ENCODE peak calls at places on chromosomes 16 and 17, in six cellular contexts. E is neural progenitor cell, R is A549, W is PC-3, Z is MM.1S, F is neuronal stem cell. S is an unnamed sample.

GRCh38 chr17:74218436-74218835 is 5.1 kb downstream of the TTYH2 start:
- DNase-seq in F (no peak), R (no peak), Z (no peak), W (no peak), E (no peak), S (no peak)

GRCh38 chr16:4323071-4323844 is 7.4 kb downstream of the GLIS2 start:
- DNase-seq in R (no peak), Z (no peak), W (no peak), E (no peak), F (no peak), S (no peak)

GRCh38 chr17:32876414-32877163 is at the start of gene MYO1D:
- DNase-seq in E (peak; percentile 71), W (peak; percentile 65), F (peak; percentile 41), R (peak; percentile 48), Z (peak; percentile 87), S (peak; percentile 88)

GRCh38 chr17:69525920-69526841 is 111.7 kb downstream of the MAP2K6 start:
- DNase-seq in W (peak; percentile 85), R (peak; percentile 74), F (peak; percentile 46), Z (peak; percentile 54), E (peak; percentile 55), S (peak; percentile 52)

GRCh38 chr16:57367111-57367752 is 5.1 kb upstream of the CX3CL1 start:
- DNase-seq in F (no peak), R (no peak), Z (no peak), W (peak; percentile 70), E (no peak), S (no peak)

GRCh38 chr17:61361084-61361483 is 38.6 kb upstream of the TBX2 start:
- DNase-seq in F (no peak), W (peak; percentile 77), Z (no peak), R (no peak), E (no peak), S (no peak)

GRCh38 chr17:60087882-60088669 is 9.4 kb upstream of the HEATR6 start:
- DNase-seq in F (no peak), W (peak; percentile 24), E (no peak), Z (no peak), R (peak; percentile 55), S (no peak)

GRCh38 chr17:59406808-59407381 is 75.4 kb downstream of the YPEL2 start:
- DNase-seq in F (no peak), E (no peak), W (peak; percentile 33), Z (no peak), R (peak; percentile 56), S (no peak)

GRCh38 chr16:65075877-65076276 is 46.0 kb downstream of the CDH11 start:
- DNase-seq in F (no peak), E (no peak), R (no peak), W (no peak), Z (no peak), S (no peak)

GRCh38 chr17:57548421-57549385 is 196.4 kb downstream of the CCDC182 start:
- DNase-seq in E (no peak), R (no peak), Z (no peak), W (no peak), F (no peak), S (no peak)

GRCh38 chr17:64331946-64332493 is 58.6 kb downstream of the PECAM1 start:
- DNase-seq in E (no peak), F (no peak), Z (no peak), W (peak; percentile 97), R (no peak), S (no peak)

GRCh38 chr17:58046230-58047094 is 36.8 kb upstream of the DYNLL2 start:
- DNase-seq in E (peak; percentile 32), Z (no peak), R (no peak), W (no peak), F (no peak), S (no peak)

GRCh38 chr17:29384901-29385300 is 5.3 kb upstream of the TAOK1 start:
- DNase-seq in Z (no peak), E (no peak), W (peak; percentile 33), F (no peak), R (peak; percentile 66), S (no peak)

GRCh38 chr17:9360610-9361571 is 214.7 kb downstream of the STX8 start:
- DNase-seq in R (peak; percentile 83), Z (no peak), W (peak; percentile 5), F (no peak), E (no peak), S (no peak)

GRCh38 chr17:7043544-7044268 is at the start of gene SLC16A11:
- DNase-seq in F (no peak), Z (peak; percentile 4), E (peak; percentile 58), W (no peak), R (no peak), S (no peak)

DNA sequence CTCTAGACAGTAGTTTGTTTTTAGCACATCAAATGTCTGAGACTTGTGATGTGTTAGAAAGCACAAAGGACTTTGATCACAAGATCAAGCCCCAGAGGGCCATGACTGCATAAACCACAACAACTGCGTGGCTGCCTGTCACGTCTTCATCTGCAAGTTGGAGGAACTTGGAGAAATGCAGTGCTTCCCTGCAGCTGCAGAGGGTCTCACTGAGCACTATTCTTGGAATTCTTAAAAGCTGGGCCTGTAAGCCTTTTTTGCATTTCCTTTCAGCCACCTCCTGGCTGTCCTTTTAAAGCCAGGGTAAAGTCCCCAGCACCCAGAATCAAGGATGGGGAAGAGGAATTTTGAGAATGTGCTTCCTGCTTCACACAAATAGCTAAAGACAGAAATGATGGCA is 431.3 kb downstream of the MAF start:
- DNase-seq in W (no peak), F (peak; percentile 21), Z (no peak), E (peak; percentile 77), R (no peak), S (no peak)
- H3K4me2 ChIP-seq in W (no peak overlapping the region), F (no peak overlapping the region), Z (no peak overlapping the region), E (peak overlapping the region; percentile 44), R (no peak overlapping the region), S (no peak overlapping the region)

GRCh38 chr16:11141409-11142260 is 114.4 kb downstream of the SOCS1 start:
- DNase-seq in R (no peak), Z (no peak), W (no peak), F (no peak), E (no peak), S (no peak)

GRCh38 chr16:11140466-11140865 is 115.5 kb downstream of the SOCS1 start:
- DNase-seq in E (no peak), Z (no peak), R (no peak), W (no peak), F (no peak), S (no peak)

GRCh38 chr16:11142261-11142630 is 113.8 kb downstream of the SOCS1 start:
- DNase-seq in F (no peak), E (no peak), R (no peak), Z (no peak), W (no peak), S (no peak)

GRCh38 chr16:11139624-11140375 is 116.2 kb downstream of the SOCS1 start:
- DNase-seq in W (no peak), R (no peak), F (no peak), Z (no peak), E (peak; percentile 21), S (no peak)

DNA sequence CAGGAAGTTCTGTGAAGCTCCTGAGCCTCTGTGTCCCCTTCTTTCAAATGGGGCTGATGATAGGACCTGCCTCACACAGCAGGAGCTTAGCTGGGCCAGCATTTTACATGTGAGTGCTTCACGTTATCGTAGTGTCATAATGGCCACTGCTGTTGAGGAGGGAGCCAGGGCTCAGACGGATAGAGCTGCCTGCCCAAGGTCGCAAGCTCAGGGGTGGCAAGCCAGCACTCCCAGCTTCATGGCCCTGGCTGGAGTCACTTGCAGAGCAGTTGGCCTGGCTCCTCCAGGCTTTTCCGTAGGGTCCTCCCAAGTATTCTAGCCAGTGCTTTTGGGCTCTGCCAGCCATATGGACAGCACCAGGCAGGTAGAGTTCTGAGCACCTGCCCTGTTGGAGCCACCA is 115.1 kb downstream of the SOCS1 start:
- DNase-seq in Z (no peak), R (no peak), W (no peak), E (no peak), F (no peak), S (no peak)
- H3K4me2 ChIP-seq in Z (no peak overlapping the region), R (no peak overlapping the region), W (no peak overlapping the region), E (no peak overlapping the region), F (no peak overlapping the region), S (no peak overlapping the region)

DNA sequence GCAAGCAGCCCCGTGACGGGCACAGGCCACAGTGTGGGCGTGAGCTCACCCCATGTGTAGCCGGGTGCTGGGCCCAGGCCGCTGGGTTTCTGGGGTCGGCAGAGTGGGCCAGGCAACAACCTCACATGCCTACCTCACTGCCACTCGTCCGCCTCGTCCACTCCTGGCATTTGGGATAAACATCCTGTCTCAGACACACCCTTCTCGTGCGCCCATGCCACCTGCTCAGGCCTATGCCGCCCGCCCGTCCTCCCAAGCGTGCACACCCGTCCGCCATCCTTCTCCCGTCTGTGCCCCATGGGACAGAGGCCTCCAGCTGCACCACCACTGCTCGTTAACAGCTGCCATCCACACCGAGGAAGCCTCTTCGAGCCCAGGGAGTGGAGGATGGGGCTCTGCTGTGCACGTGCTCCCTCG is 64.3 kb downstream of the KLHDC4 start:
- DNase-seq in F (no peak), W (no peak), R (no peak), E (no peak), Z (no peak), S (no peak)
- H3K4me2 ChIP-seq in F (peak overlapping the region; percentile 11), W (no peak overlapping the region), R (no peak overlapping the region), E (no peak overlapping the region), Z (no peak overlapping the region), S (no peak overlapping the region)

GRCh38 chr17:19304209-19304608 is 58.3 kb downstream of the B9D1 start:
- DNase-seq in F (no peak), E (no peak), W (peak; percentile 19), Z (peak; percentile 27), R (peak; percentile 31), S (no peak)
- H3K4me2 ChIP-seq in F (no peak overlapping the region), E (no peak overlapping the region), W (no peak overlapping the region), Z (peak overlapping the region; percentile 61), R (no peak overlapping the region), S (no peak overlapping the region)

GRCh38 chr17:66405836-66406679 is 103.6 kb downstream of the PRKCA start:
- DNase-seq in W (no peak), F (no peak), R (no peak), E (no peak), Z (no peak), S (no peak)

GRCh38 chr17:66400698-66401097 is 98.3 kb downstream of the PRKCA start:
- DNase-seq in R (no peak), Z (peak; percentile 18), E (no peak), W (no peak), F (no peak), S (no peak)

GRCh38 chr17:66401364-66401763 is 99.0 kb downstream of the PRKCA start:
- DNase-seq in W (no peak), R (no peak), F (no peak), Z (no peak), E (no peak), S (no peak)

GRCh38 chr17:66406701-66407644 is 104.6 kb downstream of the PRKCA start:
- DNase-seq in Z (no peak), R (no peak), W (no peak), F (no peak), E (no peak), S (no peak)

GRCh38 chr17:66403846-66404597 is 101.6 kb downstream of the PRKCA start:
- DNase-seq in R (no peak), W (no peak), F (no peak), E (no peak), Z (no peak), S (no peak)
- H3K4me2 ChIP-seq in R (no peak overlapping the region), W (no peak overlapping the region), F (no peak overlapping the region), E (no peak overlapping the region), Z (no peak overlapping the region), S (peak overlapping the region; percentile 32)

GRCh38 chr16:13435873-13436474 is 484.0 kb upstream of the ERCC4 start:
- DNase-seq in Z (no peak), E (peak; percentile 28), R (no peak), W (no peak), F (no peak), S (no peak)
- H3K4me2 ChIP-seq in Z (no peak overlapping the region), E (no peak overlapping the region), R (no peak overlapping the region), W (no peak overlapping the region), F (no peak overlapping the region), S (no peak overlapping the region)

S was measured in H1.